ENCODE peak calls at places on chromosomes 13 and 19, in seven cellular contexts. N, A, S, V, J, C and P are unnamed samples. For H3K4me1, the result is how much of the 10 kb centered on the place peaks cover.

GRCh38 chr19:52464798-52465470 is 11.6 kb downstream of the ZNF578 start:
- DNase-seq in N (no peak), A (peak), S (no peak), V (no peak), J (peak), C (no peak), P (no peak)

GRCh38 chr13:73416093-73416492 is 357.3 kb downstream of the KLF5 start:
- DNase-seq in N (no peak), A (no peak), S (no peak), V (no peak), J (no peak), C (no peak), P (no peak)

GRCh38 chr19:47210689-47211316 is 20.2 kb downstream of the BBC3 start:
- DNase-seq in N (peak), A (peak), S (peak), V (peak), J (peak), C (peak), P (peak)

GRCh38 chr19:42045575-42045974 is 24.4 kb downstream of the GRIK5 start:
- DNase-seq in N (no peak), A (no peak), S (no peak), V (no peak), J (no peak), C (no peak), P (no peak)

GRCh38 chr13:20151612-20152011 is 9.2 kb downstream of the GJA3 start:
- DNase-seq in N (no peak), A (no peak), S (no peak), V (no peak), J (no peak), C (no peak), P (no peak)

GRCh38 chr19:45955905-45956608 is 17.6 kb downstream of the NOVA2 start:
- DNase-seq in N (peak), A (no peak), S (no peak), V (peak), J (no peak), C (no peak), P (no peak)

GRCh38 chr13:102651392-102651791 is 43.5 kb downstream of the METTL21C start:
- DNase-seq in N (no peak), A (peak), S (no peak), V (no peak), J (no peak), C (no peak), P (no peak)

GRCh38 chr13:73765651-73766384 is 368.4 kb downstream of the KLF12 start:
- DNase-seq in N (peak), A (peak), S (peak), V (peak), J (peak), C (peak), P (peak)

GRCh38 chr13:92500192-92500591 is 726.4 kb upstream of the GPC6 start:
- DNase-seq in N (no peak), A (no peak), S (no peak), V (no peak), J (no peak), C (no peak), P (no peak)

GRCh38 chr19:35895911-35896642 is 4.3 kb downstream of the NFKBID start:
- DNase-seq in N (no peak), A (no peak), S (no peak), V (no peak), J (no peak), C (no peak), P (no peak)

GRCh38 chr19:6064016-6064702 is 46.1 kb downstream of the RFX2 start:
- DNase-seq in N (no peak), A (no peak), S (peak), V (no peak), J (peak), C (no peak), P (no peak)

GRCh38 chr19:1616875-1617274 is 11.6 kb upstream of the UQCR11 start:
- DNase-seq in N (no peak), A (no peak), S (no peak), V (no peak), J (no peak), C (no peak), P (no peak)

GRCh38 chr19:823565-824121 is 1.9 kb upstream of the PLPPR3 start:
- DNase-seq in N (no peak), A (no peak), S (peak), V (no peak), J (no peak), C (no peak), P (no peak)

GRCh38 chr19:44746946-44747738 is 1.4 kb upstream of the BCL3 start:
- DNase-seq in N (peak), A (peak), S (peak), V (peak), J (peak), C (peak), P (peak)

GRCh38 chr19:44747739-44748425 is 626 bp upstream of the BCL3 start:
- DNase-seq in N (peak), A (peak), S (peak), V (peak), J (peak), C (no peak), P (no peak)

GRCh38 chr19:44745386-44745831 is 3.1 kb upstream of the BCL3 start:
- DNase-seq in N (peak), A (peak), S (peak), V (peak), J (peak), C (peak), P (no peak)

GRCh38 chr19:44746616-44746945 is 1.9 kb upstream of the BCL3 start:
- DNase-seq in N (no peak), A (no peak), S (no peak), V (no peak), J (no peak), C (no peak), P (no peak)

DNA sequence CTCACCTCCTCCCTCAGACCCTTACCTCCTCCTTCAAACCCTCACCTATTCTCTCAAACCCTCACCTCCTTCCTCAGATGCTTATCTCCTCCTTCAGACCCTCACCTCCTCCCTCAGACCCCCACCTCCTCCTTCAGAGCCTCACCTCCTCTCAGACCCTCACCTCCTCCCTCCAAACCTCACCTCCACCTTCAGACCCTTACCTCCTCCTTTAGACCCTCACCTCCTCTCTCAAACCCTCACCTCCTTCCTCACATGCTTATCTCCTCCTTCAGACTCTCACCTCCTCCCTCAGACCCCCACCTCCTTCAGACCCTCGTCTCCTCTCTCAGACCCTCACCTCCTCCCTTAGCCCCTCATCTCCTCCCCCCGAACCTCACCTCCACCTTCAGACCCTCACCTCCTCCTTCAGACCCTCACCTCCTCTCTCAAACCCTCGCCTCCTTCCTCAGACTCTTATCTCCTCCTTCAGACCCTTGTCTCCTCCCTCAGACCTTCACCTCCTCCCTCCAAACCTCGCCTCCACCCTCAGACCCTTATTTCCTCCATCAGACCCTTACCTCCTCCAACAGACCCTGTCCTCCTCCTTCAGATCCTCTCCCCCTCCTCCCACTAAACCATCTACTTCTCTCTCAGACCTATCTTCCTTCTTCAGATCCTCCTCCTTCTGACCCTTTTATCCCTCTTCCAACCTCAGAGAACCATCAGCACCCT is 2.5 kb upstream of the BCL3 start:
- DNase-seq in N (no peak), A (no peak), S (no peak), V (no peak), J (no peak), C (no peak), P (no peak)
- H3K27ac ChIP-seq in N (peak), A (peak), S (peak), V (peak), J (peak), C (peak), P (peak)

GRCh38 chr19:33296473-33297060 is 5.8 kb downstream of the CEBPA start:
- DNase-seq in N (no peak), A (peak), S (no peak), V (peak), J (no peak), C (peak), P (no peak)
- H3K4me1 ChIP-seq in N (under half), A (under half), S (half or more), V (under half), J (under half), C (under half), P (under half)

GRCh38 chr13:110291286-110291685 is 15.7 kb downstream of the COL4A1 start:
- DNase-seq in N (no peak), A (no peak), S (no peak), V (no peak), J (no peak), C (no peak), P (no peak)
- H3K27ac ChIP-seq in N (no peak), A (no peak), S (peak), V (peak), J (no peak), C (no peak), P (no peak)

GRCh38 chr13:99214691-99215090 is 14.0 kb downstream of the UBAC2 start:
- DNase-seq in N (no peak), A (no peak), S (no peak), V (no peak), J (no peak), C (no peak), P (no peak)
- H3K4me1 ChIP-seq in N (under half), A (under half), S (under half), V (half or more), J (under half), C (under half), P (half or more)

GRCh38 chr19:39919976-39920375 is 14.5 kb downstream of the FCGBP start:
- DNase-seq in N (no peak), A (no peak), S (no peak), V (peak), J (no peak), C (no peak), P (no peak)
- H3K27ac ChIP-seq in N (no peak), A (no peak), S (peak), V (no peak), J (no peak), C (no peak), P (no peak)